ENCODE peak calls at places on chromosome 1, in nine cellular contexts. A is tibial nerve; V is suprapubic skin; R is uterus; E is HCT116; Y is prostate gland; B is CD8-positive, alpha-beta memory T cell; U is MM.1S; S is left ventricle myocardium inferior. X is an unnamed sample.

GRCh38 chr1:92240034-92240433 is 22.3 kb downstream of the C1orf146 start:
- DNase-seq in R (no peak), Y (no peak), V (no peak), U (no peak), E (no peak), B (no peak), A (no peak), S (no peak), X (no peak)

GRCh38 chr1:153921803-153922075 is 1.0 kb downstream of the GATAD2B start:
- DNase-seq in U (peak; percentile 29), B (no peak), R (no peak), V (no peak), E (no peak), S (no peak), Y (peak; percentile 15), A (no peak), X (peak; percentile 54)

GRCh38 chr1:156346636-156347035 is 8.3 kb downstream of the TSACC start:
- DNase-seq in E (no peak), A (no peak), U (no peak), S (no peak), R (no peak), B (no peak), Y (no peak), V (no peak), X (no peak)

GRCh38 chr1:210394281-210394798 is 65.6 kb downstream of the HHAT start:
- DNase-seq in S (peak; percentile 52), B (no peak), U (no peak), Y (no peak), E (no peak), R (no peak), V (no peak), A (peak; percentile 22), X (no peak)

GRCh38 chr1:16369821-16370220 is 2.8 kb downstream of the SZRD1 start:
- DNase-seq in U (no peak), E (no peak), B (no peak), R (no peak), Y (no peak), V (no peak), A (no peak), S (no peak), X (no peak)

GRCh38 chr1:224736619-224737352 is 120.7 kb downstream of the CNIH3 start:
- DNase-seq in U (no peak), A (no peak), Y (no peak), B (no peak), R (no peak), E (no peak), V (peak; percentile 72), S (peak; percentile 28), X (no peak)

GRCh38 chr1:109089242-109090015 is 1.1 kb upstream of the TMEM167B start:
- DNase-seq in B (no peak), A (no peak), E (peak; percentile 41), V (no peak), Y (peak; percentile 36), R (no peak), S (peak; percentile 58), U (peak; percentile 74), X (peak; percentile 83)

GRCh38 chr1:203296456-203297073 is 8.8 kb upstream of the BTG2 start:
- DNase-seq in B (no peak), E (no peak), R (peak; percentile 62), U (no peak), A (no peak), S (no peak), V (no peak), Y (no peak), X (peak; percentile 20)

GRCh38 chr1:3685229-3685628 is 32.9 kb downstream of the TP73 start:
- DNase-seq in U (no peak), Y (peak; percentile 46), V (no peak), B (no peak), S (no peak), E (no peak), R (no peak), A (no peak), X (no peak)

GRCh38 chr1:219926363-219926998 is 1.9 kb downstream of the SLC30A10 start:
- DNase-seq in E (no peak), Y (no peak), V (no peak), R (no peak), A (no peak), B (no peak), S (no peak), U (no peak), X (no peak)
- H3K4me3 ChIP-seq in E (no peak overlapping the region), Y (no peak overlapping the region), V (no peak overlapping the region), R (no peak overlapping the region), A (no peak overlapping the region), B (no peak overlapping the region), S (no peak overlapping the region), U (no peak overlapping the region), X (no peak overlapping the region)

DNA sequence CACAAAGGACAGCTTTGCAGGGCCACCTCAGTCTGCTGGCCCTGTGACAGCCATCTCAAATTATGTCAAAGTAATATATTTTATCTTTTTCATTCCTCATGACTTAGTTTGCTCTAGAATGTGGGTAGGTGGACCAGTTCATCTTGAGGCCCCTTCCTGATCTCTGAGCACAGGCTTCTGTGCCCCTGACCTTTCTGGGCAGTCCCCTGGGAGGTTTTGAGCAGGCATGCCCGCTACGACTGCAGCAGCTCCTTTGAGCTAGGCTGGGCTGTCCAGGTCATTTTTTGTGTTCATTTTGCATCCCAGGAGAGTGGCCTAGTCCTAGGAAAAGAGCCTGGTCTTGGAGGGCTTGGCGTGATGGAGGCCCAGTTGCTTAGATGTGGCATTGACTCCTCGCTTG is 42.7 kb downstream of the EIF2D start:
- DNase-seq in Y (no peak), B (no peak), V (no peak), E (no peak), U (no peak), S (no peak), A (no peak), R (no peak), X (no peak)
- H3K4me1 ChIP-seq in Y (no peaks in the 10 kb centered on the region), B (peaks cover 100% of the 10 kb centered on the region), V (no peaks in the 10 kb centered on the region), E (no peaks in the 10 kb centered on the region), U (peaks cover 80% of the 10 kb centered on the region), S (peaks cover 2% of the 10 kb centered on the region), A (peaks cover 30% of the 10 kb centered on the region), R (no peaks in the 10 kb centered on the region), X (peaks cover 24% of the 10 kb centered on the region)

GRCh38 chr1:98278055-98278454 is 357.2 kb upstream of the DPYD start:
- DNase-seq in Y (no peak), E (no peak), R (no peak), S (no peak), U (no peak), V (no peak), B (no peak), A (no peak), X (no peak)

GRCh38 chr1:98277111-98277510 is 356.3 kb upstream of the DPYD start:
- DNase-seq in V (no peak), E (no peak), U (no peak), B (no peak), R (no peak), Y (no peak), S (no peak), A (no peak), X (no peak)

DNA sequence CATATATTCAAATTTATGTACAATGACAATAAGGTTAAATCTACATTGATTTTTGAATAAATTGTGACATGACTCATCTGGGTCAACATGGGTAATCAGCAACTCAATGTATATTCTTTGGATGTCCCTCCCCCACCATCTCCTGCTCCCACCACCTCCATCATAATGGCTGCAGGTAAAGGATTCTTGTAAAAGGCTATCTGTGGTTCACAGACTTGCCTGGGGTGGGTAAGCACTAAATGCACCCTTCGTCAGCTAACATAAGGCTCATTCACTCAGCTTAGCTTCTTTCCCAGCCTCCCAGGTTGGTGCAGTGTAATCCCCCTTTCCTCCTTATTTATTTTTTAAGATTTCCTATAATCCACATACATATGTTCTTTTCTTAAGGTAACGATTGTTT is 355.7 kb upstream of the DPYD start:
- DNase-seq in A (no peak), R (no peak), S (no peak), Y (no peak), V (no peak), B (no peak), U (no peak), E (no peak), X (no peak)
- H3K27ac ChIP-seq in A (no peak overlapping the region), R (no peak overlapping the region), S (no peak overlapping the region), Y (no peak overlapping the region), V (no peak overlapping the region), B (no peak overlapping the region), U (no peak overlapping the region), E (no peak overlapping the region), X (no peak overlapping the region)

GRCh38 chr1:214423045-214423444 is 128.4 kb downstream of the PTPN14 start:
- DNase-seq in S (no peak), V (no peak), Y (no peak), U (no peak), B (no peak), E (no peak), A (no peak), R (no peak), X (no peak)
- H3K4me3 ChIP-seq in S (no peak overlapping the region), V (no peak overlapping the region), Y (no peak overlapping the region), U (no peak overlapping the region), B (no peak overlapping the region), E (no peak overlapping the region), A (no peak overlapping the region), R (no peak overlapping the region), X (no peak overlapping the region)

GRCh38 chr1:160606611-160607010 is 27.3 kb upstream of the CD84 start:
- DNase-seq in E (no peak), Y (no peak), S (no peak), U (no peak), A (no peak), R (no peak), V (no peak), B (no peak), X (no peak)

GRCh38 chr1:160605792-160606520 is 26.7 kb upstream of the CD84 start:
- DNase-seq in A (no peak), R (no peak), U (no peak), V (no peak), Y (no peak), B (no peak), E (no peak), S (no peak), X (no peak)

GRCh38 chr1:160608057-160608456 is 28.8 kb upstream of the CD84 start:
- DNase-seq in E (no peak), U (no peak), S (no peak), B (no peak), R (no peak), V (no peak), Y (no peak), A (no peak), X (no peak)

GRCh38 chr1:160608514-160608913 is 29.2 kb upstream of the CD84 start:
- DNase-seq in S (no peak), R (no peak), B (no peak), U (no peak), E (no peak), A (no peak), Y (no peak), V (no peak), X (no peak)

GRCh38 chr1:160607051-160608032 is 28.0 kb upstream of the CD84 start:
- DNase-seq in S (no peak), U (peak; percentile 93), B (peak; percentile 76), Y (peak; percentile 37), V (no peak), E (peak; percentile 68), R (no peak), A (no peak), X (no peak)
- H3K4me1 ChIP-seq in S (no peaks in the 10 kb centered on the region), U (peaks cover 13% of the 10 kb centered on the region), B (peaks cover 20% of the 10 kb centered on the region), Y (no peaks in the 10 kb centered on the region), V (no peaks in the 10 kb centered on the region), E (no peaks in the 10 kb centered on the region), R (no peaks in the 10 kb centered on the region), A (no peaks in the 10 kb centered on the region), X (no peaks in the 10 kb centered on the region)

X was measured in upper lobe of right lung.